ENCODE peak calls at places on chromosomes 12 and 14, in four cellular contexts. A is neural progenitor cell, O is mammary epithelial cell, M is fibroblast of lung. C is an unnamed sample.
A peak's percentile ranks its signal among the peaks of the same experiment; 100 is the strongest.

GRCh38 chr14:28830115-28830534 is 63.5 kb downstream of the FOXG1 start:
- DNase-seq in A (no peak), O (no peak), M (no peak), C (no peak)

GRCh38 chr14:68977741-68978549 is 1.2 kb downstream of the ACTN1 start:
- DNase-seq in A (peak; percentile 75), O (peak; percentile 84), M (peak; percentile 95), C (peak; percentile 92)

GRCh38 chr14:62079035-62079434 is 316.8 kb downstream of the SNAPC1 start:
- DNase-seq in A (peak; percentile 24), O (no peak), M (no peak), C (no peak)

GRCh38 chr12:93403988-93404803 is 26.5 kb downstream of the NUDT4 start:
- DNase-seq in A (no peak), O (no peak), M (peak; percentile 94), C (no peak)

GRCh38 chr12:9036227-9036626 is 46.9 kb downstream of the KLRG1 start:
- DNase-seq in A (no peak), O (no peak), M (no peak), C (no peak)

GRCh38 chr12:132117558-132117875 is 26.6 kb downstream of the DDX51 start:
- DNase-seq in A (no peak), O (no peak), M (no peak), C (no peak)

GRCh38 chr14:100142073-100143040 is 17.1 kb downstream of the DEGS2 start:
- DNase-seq in A (no peak), O (no peak), M (no peak), C (no peak)

GRCh38 chr14:34175574-34175973 is 224.7 kb upstream of the EGLN3 start:
- DNase-seq in A (no peak), O (no peak), M (no peak), C (no peak)

GRCh38 chr14:92945959-92946846 is 23.3 kb downstream of the CHGA start:
- DNase-seq in A (no peak), O (peak; percentile 48), M (peak; percentile 57), C (peak; percentile 45)

GRCh38 chr12:107400686-107401447 is 284.7 kb upstream of the PWP1 start:
- DNase-seq in A (no peak), O (no peak), M (peak; percentile 27), C (peak; percentile 59)

GRCh38 chr12:84508325-84508861 is 404.2 kb downstream of the SLC6A15 start:
- DNase-seq in A (peak; percentile 8), O (peak; percentile 88), M (peak; percentile 71), C (peak; percentile 77)
- H3K4me2 ChIP-seq in A (no peak overlapping the region), O (peak overlapping the region; percentile 65), M (peak overlapping the region; percentile 62), C (peak overlapping the region; percentile 60)

GRCh38 chr12:91109148-91109564 is 2.1 kb downstream of the LUM start:
- DNase-seq in A (peak; percentile 77), O (peak; percentile 47), M (peak; percentile 67), C (peak; percentile 80)
- H3K4me3 ChIP-seq in A (no peak overlapping the region), O (no peak overlapping the region), M (no peak overlapping the region), C (no peak overlapping the region)

GRCh38 chr14:70808402-70809237 is 693 bp downstream of the MAP3K9 start:
- DNase-seq in A (peak; percentile 76), O (peak; percentile 63), M (no peak), C (no peak)
- TF ChIP-seq EZH2 in A (no peak), O (no peak), M (peak; percentile 72), C (peak; percentile 50)

DNA sequence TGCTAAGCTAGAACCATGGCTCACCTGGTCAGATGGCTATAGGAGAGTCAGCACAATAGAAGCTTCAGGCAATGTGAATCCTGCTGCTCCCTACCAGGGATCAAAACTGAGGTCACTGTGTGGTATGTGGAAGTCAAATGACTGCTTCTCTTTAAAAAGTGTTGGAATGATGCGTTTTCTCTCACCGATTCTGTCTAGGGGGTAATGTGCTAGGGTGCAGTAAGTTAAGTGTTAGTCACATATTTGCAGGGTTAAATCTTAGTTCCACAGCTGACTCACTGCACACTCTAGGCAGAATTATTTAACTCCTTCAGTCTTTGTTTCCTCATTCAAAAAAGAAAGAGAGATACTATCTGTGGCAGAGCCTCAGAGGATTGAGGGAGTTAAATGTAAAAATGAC is 696.6 kb downstream of the DIO2 start:
- DNase-seq in A (no peak), O (no peak), M (peak; percentile 5), C (peak; percentile 87)
- H3K4me2 ChIP-seq in A (peak overlapping the region; percentile 27), O (no peak overlapping the region), M (no peak overlapping the region), C (peak overlapping the region; percentile 81)

DNA sequence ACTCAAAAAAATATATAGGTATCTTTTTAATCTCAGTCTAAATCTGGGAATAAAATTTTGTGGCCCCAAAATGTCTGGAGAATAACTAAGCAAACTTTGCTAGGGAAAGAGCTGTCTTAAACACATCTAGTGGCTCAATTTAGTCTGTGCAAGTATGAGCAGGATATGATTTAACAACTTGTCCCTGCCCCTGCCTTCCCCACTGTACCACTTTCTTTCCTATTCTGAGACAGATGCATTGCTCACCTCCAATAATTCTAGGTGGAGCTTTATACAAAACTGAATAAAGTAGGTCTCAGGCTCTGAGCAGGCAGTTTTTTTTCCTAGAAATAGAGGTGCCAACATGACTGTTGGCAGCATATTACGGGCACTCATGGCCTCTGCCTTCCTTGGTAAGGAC is 412.1 kb downstream of the DAD1 start:
- DNase-seq in A (no peak), O (no peak), M (no peak), C (no peak)
- H3K4me3 ChIP-seq in A (no peak overlapping the region), O (no peak overlapping the region), M (no peak overlapping the region), C (no peak overlapping the region)

DNA sequence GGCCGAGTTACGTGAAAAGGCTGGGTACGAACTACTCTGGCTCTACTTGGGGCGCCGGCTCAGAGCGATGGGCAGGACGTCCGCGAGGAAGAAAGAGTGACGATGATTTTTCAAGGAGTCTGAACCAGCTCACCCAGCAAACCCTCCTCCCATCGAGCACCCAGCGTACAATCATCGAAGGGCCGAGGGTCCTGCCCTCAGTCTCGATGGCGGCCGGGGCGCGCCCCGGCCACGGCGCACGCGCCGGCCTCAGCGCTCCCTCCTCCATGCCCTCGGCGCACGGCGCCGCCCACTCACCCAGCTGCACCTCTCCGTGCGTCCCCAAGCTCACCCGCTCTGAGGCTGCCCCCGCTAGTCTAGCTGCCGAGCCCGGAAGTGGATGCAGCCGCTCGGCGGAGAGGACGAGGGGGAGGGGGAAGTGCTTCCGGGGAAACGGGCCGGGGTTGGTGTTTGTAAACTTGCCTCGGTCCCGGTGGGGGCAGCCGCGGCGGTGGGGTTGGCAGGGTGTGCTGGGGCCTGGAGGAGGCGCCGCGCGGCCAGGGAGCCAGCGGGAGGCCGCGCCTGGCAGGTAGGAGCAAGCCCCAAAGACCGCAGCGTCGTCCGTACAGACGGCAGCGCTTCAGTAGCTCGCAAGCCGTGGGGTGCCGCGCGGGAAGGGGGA is at the start of the genes CSAD and ZNF740:
- DNase-seq in A (peak; percentile 99), O (peak; percentile 97), M (peak; percentile 97), C (peak; percentile 93)
- TF ChIP-seq EZH2 in A (no peak), O (no peak), M (no peak), C (no peak)

DNA sequence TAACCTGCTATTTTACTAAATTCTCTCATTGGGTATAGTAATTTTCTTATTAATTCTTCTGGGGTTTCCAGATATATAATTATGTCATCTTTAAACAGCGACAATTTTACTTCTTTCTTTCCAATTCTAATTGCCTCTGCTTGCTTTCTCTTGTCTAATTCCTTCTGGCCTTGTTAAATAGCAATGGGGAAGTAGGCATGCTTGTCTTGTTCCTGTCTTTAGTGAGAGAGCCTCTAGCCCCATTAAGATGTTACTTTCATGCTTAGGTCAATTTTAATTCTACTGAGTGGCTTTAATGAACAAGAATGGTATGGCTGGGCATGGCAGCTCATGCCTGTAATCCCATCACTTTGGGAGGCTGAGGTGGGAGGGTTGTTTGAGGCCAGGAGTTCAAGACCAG is 31.7 kb downstream of the LRTM2 start:
- DNase-seq in A (no peak), O (no peak), M (no peak), C (no peak)
- H3K4me2 ChIP-seq in A (no peak overlapping the region), O (no peak overlapping the region), M (no peak overlapping the region), C (no peak overlapping the region)

DNA sequence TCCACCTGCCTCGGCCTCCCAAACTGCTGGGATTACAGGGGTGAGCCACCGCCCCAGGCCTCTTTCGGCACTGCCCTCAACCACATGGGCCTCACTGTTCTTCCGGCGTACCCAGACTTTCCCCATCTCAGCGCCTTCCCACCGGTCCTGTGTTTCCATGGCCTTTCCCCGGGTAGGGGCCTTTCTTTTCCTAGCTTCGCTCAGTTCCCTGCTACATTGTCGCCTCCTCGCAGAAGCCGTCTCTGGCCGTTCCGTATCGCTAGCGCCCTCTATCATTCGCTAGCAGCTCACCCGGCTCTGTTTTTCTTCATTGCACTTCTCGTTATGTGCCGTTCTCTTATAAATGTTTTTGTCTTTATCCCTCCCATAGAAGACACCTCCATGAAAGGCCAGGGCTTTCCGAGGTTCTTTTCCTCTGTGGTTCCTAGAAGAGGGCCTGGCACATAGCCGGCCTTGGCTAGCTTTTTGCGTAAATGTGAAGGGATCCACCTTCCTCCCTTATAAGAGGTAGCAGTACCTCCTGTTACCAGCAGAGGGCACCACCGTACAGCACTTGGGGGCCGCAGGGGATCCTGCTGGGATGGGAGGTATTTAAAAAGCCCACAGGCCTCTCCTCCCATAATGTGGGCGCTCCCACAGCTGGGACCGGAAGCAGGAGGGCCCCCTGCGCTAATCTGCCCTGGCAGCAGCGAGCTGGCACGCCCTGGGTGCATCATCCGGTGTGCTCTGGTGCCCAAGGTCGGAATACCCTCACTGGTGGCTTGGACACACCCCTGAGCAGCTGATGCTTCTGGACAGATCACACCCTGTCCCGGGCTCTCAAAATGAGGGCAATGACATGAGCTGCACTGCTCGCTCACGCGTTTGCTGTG is 18.8 kb downstream of the TAMALIN start:
- DNase-seq in A (peak; percentile 91), O (peak; percentile 78), M (peak; percentile 86), C (peak; percentile 55)
- H3K4me3 ChIP-seq in A (peak overlapping the region; percentile 55), O (no peak overlapping the region), M (peak overlapping the region; percentile 7), C (peak overlapping the region; percentile 49)

C was measured in astrocyte.